ENCODE peak calls at places on chromosomes 16 and 17, in ten cellular contexts. Y is AG09319, Q is neural crest cell, S is RWPE1, V is cardiac muscle cell, M is psoas muscle, X is lower leg skin, I is AG04450, O is Caco-2, E is brain microvascular endothelial cell. C is an unnamed sample.

GRCh38 chr17:77644981-77645380 is 313.5 kb upstream of the TNRC6C start:
- DNase-seq in Y (no peak), Q (no peak), S (no peak), V (no peak), M (peak), X (no peak), I (no peak), O (no peak), E (no peak), C (peak)

GRCh38 chr16:65497571-65497970 is 375.7 kb upstream of the CDH11 start:
- DNase-seq in Y (no peak), Q (no peak), S (no peak), V (no peak), M (no peak), X (no peak), I (no peak), O (no peak), E (peak), C (no peak)

GRCh38 chr17:64061157-64061898 is 40.9 kb upstream of the ICAM2 start:
- DNase-seq in Y (no peak), Q (no peak), S (no peak), V (peak), M (no peak), X (no peak), I (no peak), O (no peak), E (no peak), C (no peak)

GRCh38 chr17:78920528-78920927 is 4.7 kb downstream of the TIMP2 start:
- DNase-seq in Y (no peak), Q (no peak), S (no peak), V (no peak), M (no peak), X (no peak), I (no peak), O (peak), E (no peak), C (no peak)

GRCh38 chr17:17681744-17682292 is 560 bp downstream of the RAI1 start:
- DNase-seq in Y (no peak), Q (peak), S (no peak), V (no peak), M (peak), X (peak), I (no peak), O (peak), E (no peak), C (peak)

GRCh38 chr16:73067671-73068545 is 20.0 kb upstream of the ZFHX3 start:
- DNase-seq in Y (no peak), Q (no peak), S (no peak), V (no peak), M (no peak), X (no peak), I (no peak), O (no peak), E (no peak), C (no peak)

GRCh38 chr17:50772251-50772650 is 4.9 kb upstream of the ANKRD40CL start:
- DNase-seq in Y (no peak), Q (no peak), S (no peak), V (no peak), M (no peak), X (no peak), I (no peak), O (no peak), E (no peak), C (no peak)

GRCh38 chr17:57096472-57097198 is 11.6 kb downstream of the AKAP1 start:
- DNase-seq in Y (no peak), Q (no peak), S (no peak), V (no peak), M (no peak), X (no peak), I (no peak), O (no peak), E (no peak), C (no peak)

GRCh38 chr17:60392845-60393702 is 1.1 kb upstream of the USP32 start:
- DNase-seq in Y (no peak), Q (peak), S (peak), V (peak), M (no peak), X (peak), I (no peak), O (peak), E (peak), C (no peak)

GRCh38 chr16:86059253-86060171 is 160.6 kb downstream of the IRF8 start:
- DNase-seq in Y (no peak), Q (no peak), S (no peak), V (peak), M (peak), X (no peak), I (no peak), O (no peak), E (no peak), C (peak)

GRCh38 chr17:76612977-76613851 is 27.6 kb upstream of the ST6GALNAC2 start:
- DNase-seq in Y (no peak), Q (peak), S (no peak), V (no peak), M (no peak), X (no peak), I (no peak), O (peak), E (no peak), C (peak)

GRCh38 chr16:50733468-50733867 is 8.4 kb upstream of the CYLD start:
- DNase-seq in Y (no peak), Q (no peak), S (no peak), V (no peak), M (no peak), X (no peak), I (no peak), O (no peak), E (no peak), C (no peak)

GRCh38 chr16:3129137-3130131 is 5.4 kb upstream of the ZNF213 start:
- DNase-seq in Y (peak), Q (peak), S (peak), V (peak), M (peak), X (peak), I (peak), O (peak), E (peak), C (peak)

GRCh38 chr16:72036098-72036497 is 18.2 kb upstream of the HP start:
- DNase-seq in Y (no peak), Q (no peak), S (no peak), V (no peak), M (no peak), X (no peak), I (no peak), O (no peak), E (no peak), C (no peak)

GRCh38 chr17:1000597-1001490 is 3.9 kb downstream of the TIMM22 start:
- DNase-seq in Y (no peak), Q (no peak), S (no peak), V (peak), M (peak), X (no peak), I (no peak), O (no peak), E (peak), C (no peak)

GRCh38 chr17:39755550-39756375 is 18.0 kb downstream of the GRB7 start:
- DNase-seq in Y (no peak), Q (no peak), S (no peak), V (no peak), M (no peak), X (no peak), I (no peak), O (no peak), E (no peak), C (no peak)

GRCh38 chr16:57685633-57686032 is 9.0 kb upstream of the DRC7 start:
- DNase-seq in Y (no peak), Q (no peak), S (no peak), V (no peak), M (no peak), X (no peak), I (no peak), O (no peak), E (no peak), C (no peak)

GRCh38 chr17:39738568-39738901 is 797 bp downstream of the GRB7 start:
- DNase-seq in Y (no peak), Q (no peak), S (peak), V (no peak), M (peak), X (peak), I (no peak), O (peak), E (no peak), C (peak)

GRCh38 chr16:11914759-11915643 is 755 bp downstream of the GSPT1 start:
- DNase-seq in Y (no peak), Q (peak), S (no peak), V (peak), M (peak), X (peak), I (no peak), O (peak), E (peak), C (peak)

GRCh38 chr17:4721203-4722135 is 9.8 kb upstream of the MED11 start:
- DNase-seq in Y (no peak), Q (no peak), S (no peak), V (peak), M (no peak), X (no peak), I (no peak), O (peak), E (peak), C (no peak)

GRCh38 chr17:27247071-27247957 is 46.6 kb upstream of the WSB1 start:
- DNase-seq in Y (peak), Q (no peak), S (no peak), V (peak), M (peak), X (peak), I (peak), O (no peak), E (peak), C (no peak)

GRCh38 chr16:28990375-28991040 is 5.7 kb downstream of the LAT start:
- DNase-seq in Y (no peak), Q (no peak), S (no peak), V (no peak), M (no peak), X (no peak), I (no peak), O (no peak), E (no peak), C (no peak)

GRCh38 chr17:933168-934083 is 46.1 kb downstream of the NXN start:
- DNase-seq in Y (peak), Q (no peak), S (peak), V (peak), M (peak), X (no peak), I (peak), O (peak), E (peak), C (no peak)

GRCh38 chr17:18371455-18371854 is 6.1 kb upstream of the EVPLL start:
- DNase-seq in Y (no peak), Q (no peak), S (no peak), V (no peak), M (no peak), X (no peak), I (no peak), O (no peak), E (no peak), C (no peak)

GRCh38 chr16:85781685-85782370 is 17.5 kb downstream of the EMC8 start:
- DNase-seq in Y (peak), Q (no peak), S (no peak), V (peak), M (peak), X (no peak), I (no peak), O (peak), E (no peak), C (no peak)

GRCh38 chr16:47627056-47627455 is 165.9 kb downstream of the PHKB start:
- DNase-seq in Y (no peak), Q (no peak), S (no peak), V (peak), M (no peak), X (no peak), I (no peak), O (no peak), E (no peak), C (no peak)

GRCh38 chr16:49533436-49533835 is 159.8 kb downstream of the C16orf78 start:
- DNase-seq in Y (no peak), Q (no peak), S (no peak), V (no peak), M (no peak), X (no peak), I (no peak), O (no peak), E (no peak), C (no peak)

GRCh38 chr17:16378631-16379282 is 2.1 kb upstream of the UBB start:
- DNase-seq in Y (no peak), Q (no peak), S (peak), V (no peak), M (peak), X (peak), I (no peak), O (peak), E (no peak), C (no peak)

GRCh38 chr16:9094008-9094846 is 2.8 kb downstream of the HAPSTR1 start:
- DNase-seq in Y (no peak), Q (no peak), S (no peak), V (no peak), M (no peak), X (no peak), I (no peak), O (no peak), E (no peak), C (no peak)

GRCh38 chr17:66426397-66427033 is 124.1 kb downstream of the PRKCA start:
- DNase-seq in Y (no peak), Q (no peak), S (no peak), V (peak), M (no peak), X (no peak), I (no peak), O (peak), E (no peak), C (no peak)

GRCh38 chr16:80739523-80739922 is 64.9 kb downstream of the CDYL2 start:
- DNase-seq in Y (no peak), Q (no peak), S (no peak), V (no peak), M (no peak), X (no peak), I (no peak), O (no peak), E (no peak), C (no peak)

GRCh38 chr16:47716571-47716970 is 255.4 kb downstream of the PHKB start:
- DNase-seq in Y (no peak), Q (no peak), S (no peak), V (peak), M (no peak), X (no peak), I (no peak), O (no peak), E (no peak), C (no peak)

GRCh38 chr17:55271958-55272710 is 7.4 kb downstream of the HLF start:
- DNase-seq in Y (no peak), Q (no peak), S (no peak), V (no peak), M (no peak), X (no peak), I (no peak), O (no peak), E (no peak), C (no peak)

GRCh38 chr17:71735893-71736292 is 384.9 kb upstream of the SOX9 start:
- DNase-seq in Y (no peak), Q (no peak), S (no peak), V (no peak), M (no peak), X (no peak), I (no peak), O (no peak), E (no peak), C (no peak)

GRCh38 chr16:81879625-81880024 is 100.5 kb downstream of the PLCG2 start:
- DNase-seq in Y (no peak), Q (no peak), S (no peak), V (no peak), M (no peak), X (no peak), I (no peak), O (no peak), E (no peak), C (no peak)
- TF ChIP-seq CTCF in Y (peak), Q (no peak), S (no peak), V (peak), M (no peak), X (no peak), I (no peak), O (no peak), E (peak), C (no peak)

DNA sequence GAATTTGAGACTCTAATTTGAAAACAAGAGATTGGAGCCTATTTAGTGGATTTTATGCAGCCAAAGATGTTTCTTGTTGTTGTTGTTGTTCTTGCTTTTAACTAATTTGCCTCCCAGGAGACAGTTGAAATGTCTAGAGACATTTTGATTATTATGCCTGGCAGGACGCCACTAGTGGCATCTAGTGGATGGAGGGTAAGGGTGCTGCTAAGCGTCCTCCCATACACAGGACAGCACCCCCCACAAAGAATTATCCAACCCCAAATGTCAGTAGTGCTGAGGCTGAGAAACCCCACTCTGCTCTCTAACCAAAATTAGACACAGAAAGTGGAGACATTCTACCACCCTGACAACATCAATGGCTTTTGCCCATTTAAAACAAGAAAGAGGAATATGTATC is 15.4 kb upstream of the HSBP1 start:
- DNase-seq in Y (no peak), Q (no peak), S (no peak), V (no peak), M (no peak), X (no peak), I (no peak), O (no peak), E (no peak), C (no peak)
- TF ChIP-seq CTCF in Y (no peak), Q (no peak), S (no peak), V (no peak), M (no peak), X (no peak), I (no peak), O (peak), E (peak), C (no peak)

GRCh38 chr17:3639981-3640596 is 3.5 kb downstream of the CTNS start:
- DNase-seq in Y (peak), Q (no peak), S (no peak), V (peak), M (peak), X (no peak), I (no peak), O (no peak), E (peak), C (no peak)

GRCh38 chr17:3641014-3641413 is 4.5 kb downstream of the CTNS start:
- DNase-seq in Y (no peak), Q (no peak), S (no peak), V (no peak), M (peak), X (no peak), I (no peak), O (no peak), E (no peak), C (no peak)

GRCh38 chr17:3636154-3636907 is at the start of the genes CTNS and SHPK:
- DNase-seq in Y (peak), Q (peak), S (peak), V (peak), M (peak), X (peak), I (peak), O (peak), E (peak), C (peak)

GRCh38 chr17:3636908-3637373 is 381 bp downstream of the CTNS start:
- DNase-seq in Y (no peak), Q (no peak), S (no peak), V (no peak), M (no peak), X (no peak), I (no peak), O (no peak), E (no peak), C (no peak)

DNA sequence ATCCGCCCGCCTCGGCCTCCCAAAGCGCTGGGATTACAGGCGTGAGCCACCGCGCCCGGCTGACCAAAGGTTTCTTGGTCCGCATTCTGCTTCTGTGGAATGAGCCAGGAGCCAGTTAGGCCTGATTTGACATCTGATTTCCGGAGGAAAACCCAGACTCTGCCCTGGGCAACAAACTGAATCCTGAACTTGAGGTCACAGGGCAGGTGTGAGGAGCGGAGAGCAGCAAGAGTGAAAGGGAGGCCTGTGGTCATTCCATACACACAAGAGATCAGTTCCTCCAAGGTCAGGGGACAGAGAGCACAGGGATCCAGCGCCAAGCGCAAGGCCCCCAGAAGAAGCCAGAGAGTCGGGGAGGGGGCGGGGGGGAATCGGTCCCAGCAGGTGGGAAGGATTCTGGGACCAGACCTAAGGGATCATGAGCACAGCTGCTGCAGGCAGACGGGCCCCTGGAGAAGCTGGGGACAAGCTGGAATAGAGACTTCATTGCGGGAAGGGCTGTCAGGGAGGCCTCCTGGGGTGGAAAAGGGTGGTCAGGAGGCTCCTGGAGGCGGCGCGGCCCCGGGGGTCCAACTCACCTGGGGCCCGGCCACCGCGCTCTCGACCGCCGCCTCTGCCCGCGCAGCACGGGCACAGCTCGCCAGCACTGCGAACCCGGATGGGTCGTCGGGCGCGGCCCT is 436 bp downstream of the SHPK start:
- DNase-seq in Y (no peak), Q (no peak), S (peak), V (no peak), M (no peak), X (no peak), I (no peak), O (peak), E (no peak), C (no peak)
- TF ChIP-seq CTCF in Y (no peak), Q (no peak), S (no peak), V (no peak), M (no peak), X (no peak), I (no peak), O (no peak), E (no peak), C (no peak)

GRCh38 chr16:67191410-67191994 is 453 bp upstream of the E2F4 start:
- DNase-seq in Y (no peak), Q (no peak), S (no peak), V (no peak), M (no peak), X (no peak), I (no peak), O (no peak), E (no peak), C (no peak)

GRCh38 chr16:67192781-67193260 is 866 bp downstream of the E2F4 start:
- DNase-seq in Y (no peak), Q (no peak), S (no peak), V (no peak), M (no peak), X (no peak), I (no peak), O (no peak), E (no peak), C (no peak)

GRCh38 chr16:67190041-67190440 is at the start of gene EXOC3L1:
- DNase-seq in Y (no peak), Q (no peak), S (no peak), V (no peak), M (no peak), X (no peak), I (no peak), O (no peak), E (no peak), C (no peak)

GRCh38 chr16:67190448-67191399 is 788 bp upstream of the EXOC3L1 start:
- DNase-seq in Y (no peak), Q (no peak), S (no peak), V (peak), M (no peak), X (no peak), I (peak), O (no peak), E (no peak), C (no peak)

GRCh38 chr16:67191995-67192681 is at the start of gene E2F4:
- DNase-seq in Y (peak), Q (peak), S (peak), V (peak), M (peak), X (peak), I (peak), O (peak), E (peak), C (peak)
- TF ChIP-seq CTCF in Y (no peak), Q (no peak), S (no peak), V (no peak), M (no peak), X (no peak), I (no peak), O (no peak), E (no peak), C (no peak)

DNA sequence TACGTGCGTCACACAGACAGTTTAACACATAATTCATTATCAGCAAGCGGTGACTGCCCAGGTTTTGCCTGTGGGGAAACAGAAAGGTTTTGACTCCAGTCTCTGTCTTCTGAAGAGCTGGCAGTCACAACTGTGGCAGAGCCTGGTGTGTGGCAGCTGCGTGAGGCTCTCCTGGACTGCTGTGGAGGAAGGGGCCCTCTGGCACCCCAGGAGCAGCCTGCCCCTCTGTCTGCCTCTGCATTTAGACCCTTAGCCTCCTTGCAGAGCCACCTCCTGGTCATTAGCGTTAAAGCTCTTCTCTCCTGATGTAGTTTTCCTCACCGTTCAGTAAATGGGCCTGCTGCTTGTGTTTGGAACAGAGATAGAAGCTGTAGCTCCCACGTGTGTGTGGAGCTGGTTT is 10.9 kb downstream of the RAB40C start:
- DNase-seq in Y (no peak), Q (no peak), S (no peak), V (no peak), M (no peak), X (no peak), I (no peak), O (no peak), E (no peak), C (no peak)
- TF ChIP-seq CTCF in Y (no peak), Q (peak), S (peak), V (peak), M (no peak), X (no peak), I (peak), O (peak), E (peak), C (no peak)

GRCh38 chr16:79250457-79251098 is 350.0 kb downstream of the MAF start:
- DNase-seq in Y (no peak), Q (no peak), S (no peak), V (no peak), M (no peak), X (no peak), I (no peak), O (no peak), E (no peak), C (no peak)
- TF ChIP-seq CTCF in Y (no peak), Q (no peak), S (no peak), V (no peak), M (no peak), X (no peak), I (no peak), O (no peak), E (no peak), C (no peak)

GRCh38 chr17:68457539-68458259 is 403 bp upstream of the WIPI1 start:
- DNase-seq in Y (peak), Q (peak), S (peak), V (peak), M (peak), X (peak), I (peak), O (peak), E (peak), C (peak)
- TF ChIP-seq CTCF in Y (no peak), Q (no peak), S (no peak), V (no peak), M (no peak), X (no peak), I (no peak), O (no peak), E (no peak), C (no peak)